ENCODE peak calls at places on chromosome 15, in six cellular contexts. F is lower lobe of right lung, J is right lobe of liver, N is cardiac muscle cell, M is adrenal gland, Z is H9. C is an unnamed sample.

GRCh38 chr15:86077070-86077469 is 2.6 kb upstream of the AGBL1 start:
- DNase-seq in J (no peak), M (no peak), Z (no peak), N (no peak), F (no peak), C (no peak)

GRCh38 chr15:73386886-73387506 is 18.2 kb upstream of the HCN4 start:
- DNase-seq in M (no peak), N (no peak), J (no peak), Z (no peak), F (no peak), C (no peak)

GRCh38 chr15:51736646-51737537 is 563 bp downstream of the LYSMD2 start:
- DNase-seq in J (peak), N (peak), M (peak), F (peak), Z (peak), C (peak)

GRCh38 chr15:31398677-31399260 is 72.1 kb downstream of the KLF13 start:
- DNase-seq in J (no peak), N (no peak), M (no peak), Z (peak), F (no peak), C (no peak)

GRCh38 chr15:38042707-38043445 is 108.4 kb downstream of the TMCO5A start:
- DNase-seq in Z (no peak), F (no peak), N (no peak), M (peak), J (no peak), C (no peak)

GRCh38 chr15:53454843-53455721 is 304.4 kb downstream of the WDR72 start:
- DNase-seq in N (no peak), M (no peak), F (no peak), Z (no peak), J (no peak), C (no peak)

GRCh38 chr15:73283341-73283962 is 85.3 kb downstream of the HCN4 start:
- DNase-seq in F (no peak), Z (no peak), J (no peak), M (no peak), N (no peak), C (no peak)

GRCh38 chr15:62124953-62125263 is 40.2 kb downstream of the C2CD4B start:
- DNase-seq in F (no peak), J (no peak), Z (no peak), N (no peak), M (no peak), C (peak)

GRCh38 chr15:41790756-41791546 is 16.7 kb downstream of the MAPKBP1 start:
- DNase-seq in N (peak), F (no peak), J (no peak), M (peak), Z (no peak), C (no peak)

GRCh38 chr15:78810377-78811123 is 714 bp downstream of the ADAMTS7 start:
- DNase-seq in M (peak), N (peak), J (peak), Z (peak), F (peak), C (peak)

GRCh38 chr15:78808550-78808949 is 2.7 kb downstream of the ADAMTS7 start:
- DNase-seq in J (no peak), M (no peak), Z (peak), F (no peak), N (peak), C (no peak)

GRCh38 chr15:78804391-78804792 is 6.9 kb downstream of the ADAMTS7 start:
- DNase-seq in N (no peak), M (no peak), Z (peak), J (no peak), F (no peak), C (no peak)

GRCh38 chr15:78810003-78810376 is 1.3 kb downstream of the ADAMTS7 start:
- DNase-seq in M (no peak), N (no peak), Z (no peak), F (no peak), J (no peak), C (no peak)

DNA sequence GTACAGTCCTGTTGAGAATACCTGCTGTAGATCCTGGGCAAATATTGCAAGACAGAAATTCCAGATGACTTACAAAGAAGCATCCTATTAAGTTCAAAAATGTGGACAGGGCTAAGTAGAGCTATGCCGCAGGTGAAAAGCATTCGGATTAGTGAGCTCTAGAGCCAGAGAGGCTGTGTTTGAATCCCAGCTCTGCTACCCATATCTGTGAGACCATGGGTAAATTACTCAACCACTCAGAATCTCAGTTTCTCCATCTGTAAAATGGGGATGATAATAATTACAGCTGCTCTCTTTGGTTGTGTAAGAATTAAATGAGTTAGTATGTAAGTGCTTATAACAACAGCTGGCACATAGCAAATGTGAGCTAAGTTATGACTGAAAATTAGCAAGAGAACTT is 3.9 kb downstream of the ADAMTS7 start:
- DNase-seq in M (no peak), Z (no peak), J (no peak), F (no peak), N (no peak), C (no peak)
- H3K27ac ChIP-seq in M (no peak), Z (no peak), J (no peak), F (no peak), N (no peak), C (no peak)

GRCh38 chr15:97691799-97692198 is 268.7 kb upstream of the ARRDC4 start:
- DNase-seq in M (no peak), J (no peak), Z (no peak), N (no peak), F (no peak), C (no peak)
- H3K27ac ChIP-seq in M (no peak), J (no peak), Z (no peak), N (no peak), F (no peak), C (no peak)

DNA sequence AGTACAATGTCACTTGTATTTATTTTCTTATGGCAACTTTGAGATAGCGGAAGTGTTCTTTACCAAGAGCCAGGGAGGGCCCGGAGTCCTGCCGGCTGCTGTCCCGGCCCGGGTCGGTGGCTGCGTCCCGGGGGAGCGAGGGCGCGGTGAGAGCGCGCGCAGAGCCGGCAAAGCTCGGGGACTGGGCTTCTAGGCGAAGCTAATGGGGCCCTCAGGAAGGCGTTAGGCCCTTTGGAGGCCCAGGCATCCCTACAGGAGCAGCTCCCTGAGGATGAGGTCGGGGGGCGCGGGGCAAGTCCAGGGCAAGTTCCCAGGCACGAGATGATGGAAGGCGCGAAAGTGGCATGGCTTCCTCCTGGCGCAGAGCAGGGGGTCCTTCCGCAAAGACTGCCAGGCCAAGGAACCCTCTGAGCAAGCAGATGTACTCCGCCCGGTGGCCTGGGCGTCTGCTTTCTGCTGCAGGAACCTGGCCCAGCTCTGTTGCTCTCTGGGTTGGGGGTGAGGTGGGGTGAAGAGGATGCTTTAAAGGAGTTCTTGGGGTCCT is 13.1 kb downstream of the NR2F2 start:
- DNase-seq in J (peak), N (no peak), Z (peak), M (peak), F (no peak), C (peak)
- H3K27ac ChIP-seq in J (peak), N (no peak), Z (no peak), M (peak), F (peak), C (peak)

GRCh38 chr15:88994286-88994685 is 81.1 kb upstream of the MFGE8 start:
- DNase-seq in J (no peak), M (no peak), F (no peak), Z (no peak), N (no peak), C (no peak)
- H3K27ac ChIP-seq in J (no peak), M (no peak), F (no peak), Z (peak), N (no peak), C (no peak)

GRCh38 chr15:101000271-101000681 is 81.1 kb downstream of the LRRK1 start:
- DNase-seq in N (no peak), F (no peak), J (no peak), M (no peak), Z (no peak), C (no peak)
- H3K27ac ChIP-seq in N (no peak), F (no peak), J (no peak), M (no peak), Z (no peak), C (no peak)

DNA sequence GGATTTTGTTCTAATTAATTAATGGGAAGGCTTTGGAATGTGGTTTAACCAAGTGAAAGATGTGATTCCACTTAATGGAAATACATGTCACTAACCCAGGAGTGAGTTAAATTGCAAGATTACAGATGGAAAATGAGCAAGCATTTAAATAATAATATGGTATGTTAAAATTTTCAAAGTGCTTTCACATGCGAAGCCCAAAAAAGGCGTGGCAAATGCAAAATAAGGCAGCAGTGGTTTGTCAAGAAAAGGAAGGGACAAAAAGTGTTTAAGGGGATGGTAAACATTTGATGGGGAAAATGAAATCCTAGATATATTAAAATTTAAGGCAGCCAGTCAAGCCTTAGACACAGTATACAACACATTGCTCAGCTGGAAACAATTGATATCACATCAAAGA is 2.9 kb downstream of the TICRR start:
- DNase-seq in M (no peak), Z (no peak), J (no peak), N (no peak), F (no peak), C (no peak)
- H3K27ac ChIP-seq in M (no peak), Z (peak), J (no peak), N (no peak), F (no peak), C (no peak)

GRCh38 chr15:63473999-63474809 is 30.2 kb upstream of the USP3 start:
- DNase-seq in N (peak), F (no peak), J (peak), M (no peak), Z (peak), C (peak)
- H3K27ac ChIP-seq in N (peak), F (peak), J (peak), M (peak), Z (no peak), C (peak)

GRCh38 chr15:39243396-39243795 is 337.5 kb upstream of the THBS1 start:
- DNase-seq in N (no peak), Z (no peak), M (no peak), F (no peak), J (no peak), C (no peak)
- H3K27ac ChIP-seq in N (no peak), Z (no peak), M (no peak), F (no peak), J (no peak), C (no peak)

DNA sequence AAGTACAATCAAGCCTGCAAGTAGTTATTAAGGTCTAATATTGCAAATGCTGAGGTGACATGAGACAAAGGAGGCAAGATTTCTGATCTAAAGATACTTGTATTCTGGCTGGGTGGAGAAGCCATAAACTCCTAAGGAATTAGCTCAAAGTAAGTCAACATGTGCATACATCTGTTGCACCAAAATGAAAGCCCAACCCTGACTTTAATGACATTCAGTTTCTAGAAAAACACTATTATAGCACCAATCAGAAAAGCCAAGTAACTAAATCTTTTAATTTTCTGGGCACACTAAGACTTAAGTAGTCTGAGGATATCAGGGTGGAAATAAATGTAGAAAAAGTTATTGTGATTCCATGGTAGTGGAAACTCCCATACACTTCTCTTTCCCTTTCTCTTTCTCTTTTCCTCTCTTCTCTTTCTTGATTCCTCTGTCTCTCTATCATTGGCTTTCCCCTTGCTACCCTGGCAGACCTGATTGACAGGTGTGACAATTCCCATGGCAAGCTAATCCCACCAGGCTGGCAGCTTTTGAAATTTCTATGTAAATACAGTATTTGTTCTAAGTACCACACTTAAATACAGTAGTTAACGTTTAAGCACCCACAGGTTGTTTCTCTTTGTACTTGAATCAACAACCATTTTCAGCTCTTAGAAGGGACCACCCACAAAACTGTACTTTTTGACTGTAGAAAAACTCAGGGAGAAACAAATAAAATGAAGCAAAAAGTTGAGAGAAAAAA is 528.4 kb upstream of the SEMA6D start:
- DNase-seq in N (no peak), J (no peak), M (no peak), Z (peak), F (no peak), C (no peak)
- H3K27ac ChIP-seq in N (no peak), J (no peak), M (no peak), Z (no peak), F (no peak), C (no peak)

C was measured in body of pancreas.